ENCODE peak calls at places on chromosomes 2 and 18, in five cellular contexts. One of them, this sample, is unnamed.

GRCh38 chr2:208466133-208466919 is 59.7 kb downstream of the PTH2R start:
- DNase-seq in H1: peak; percentile 57
- DNase-seq in colonic mucosa: peak; percentile 39
- DNase-seq in MM.1S: peak; percentile 70
- DNase-seq in IMR-90: peak; percentile 0
- DNase-seq in this sample: peak; percentile 68

GRCh38 chr2:30975156-30975555 is 163.1 kb downstream of the GALNT14 start:
- DNase-seq in H1: no peak
- DNase-seq in colonic mucosa: no peak
- DNase-seq in MM.1S: no peak
- DNase-seq in IMR-90: no peak
- DNase-seq in this sample: no peak

GRCh38 chr2:159035790-159036411 is 67.5 kb downstream of the TANC1 start:
- DNase-seq in H1: no peak
- DNase-seq in colonic mucosa: peak; percentile 65
- DNase-seq in MM.1S: peak; percentile 49
- DNase-seq in IMR-90: peak; percentile 68
- DNase-seq in this sample: peak; percentile 93

GRCh38 chr2:179461367-179461886 is 196.8 kb upstream of the SESTD1 start:
- DNase-seq in H1: no peak
- DNase-seq in colonic mucosa: no peak
- DNase-seq in MM.1S: no peak
- DNase-seq in IMR-90: no peak
- DNase-seq in this sample: peak; percentile 3

GRCh38 chr2:102258386-102259074 is 52.8 kb upstream of the IL1RL1 start:
- DNase-seq in H1: no peak
- DNase-seq in colonic mucosa: no peak
- DNase-seq in MM.1S: no peak
- DNase-seq in IMR-90: peak; percentile 97
- DNase-seq in this sample: peak; percentile 85

GRCh38 chr18:10739152-10739551 is 213.3 kb downstream of the NAPG start:
- DNase-seq in H1: no peak
- DNase-seq in colonic mucosa: no peak
- DNase-seq in MM.1S: no peak
- DNase-seq in IMR-90: peak; percentile 6
- DNase-seq in this sample: peak; percentile 53

GRCh38 chr2:217993817-217994459 is 8.9 kb downstream of the TNS1 start:
- DNase-seq in H1: peak; percentile 93
- DNase-seq in colonic mucosa: peak; percentile 52
- DNase-seq in MM.1S: peak; percentile 27
- DNase-seq in IMR-90: peak; percentile 45
- DNase-seq in this sample: peak; percentile 35

GRCh38 chr2:159613515-159614336 is 2.6 kb downstream of the BAZ2B start:
- DNase-seq in H1: no peak
- DNase-seq in colonic mucosa: no peak
- DNase-seq in MM.1S: peak; percentile 35
- DNase-seq in IMR-90: peak; percentile 53
- DNase-seq in this sample: peak; percentile 32

GRCh38 chr2:46448656-46449055 is 30.7 kb upstream of the TMEM247 start:
- DNase-seq in H1: no peak
- DNase-seq in colonic mucosa: no peak
- DNase-seq in MM.1S: no peak
- DNase-seq in IMR-90: no peak
- DNase-seq in this sample: peak; percentile 12
- H3K9ac ChIP-seq in H1: no peak overlapping the region
- H3K9ac ChIP-seq in colonic mucosa: no peak overlapping the region
- H3K9ac ChIP-seq in MM.1S: no peak overlapping the region
- H3K9ac ChIP-seq in IMR-90: no peak overlapping the region
- H3K9ac ChIP-seq in this sample: no peak overlapping the region

DNA sequence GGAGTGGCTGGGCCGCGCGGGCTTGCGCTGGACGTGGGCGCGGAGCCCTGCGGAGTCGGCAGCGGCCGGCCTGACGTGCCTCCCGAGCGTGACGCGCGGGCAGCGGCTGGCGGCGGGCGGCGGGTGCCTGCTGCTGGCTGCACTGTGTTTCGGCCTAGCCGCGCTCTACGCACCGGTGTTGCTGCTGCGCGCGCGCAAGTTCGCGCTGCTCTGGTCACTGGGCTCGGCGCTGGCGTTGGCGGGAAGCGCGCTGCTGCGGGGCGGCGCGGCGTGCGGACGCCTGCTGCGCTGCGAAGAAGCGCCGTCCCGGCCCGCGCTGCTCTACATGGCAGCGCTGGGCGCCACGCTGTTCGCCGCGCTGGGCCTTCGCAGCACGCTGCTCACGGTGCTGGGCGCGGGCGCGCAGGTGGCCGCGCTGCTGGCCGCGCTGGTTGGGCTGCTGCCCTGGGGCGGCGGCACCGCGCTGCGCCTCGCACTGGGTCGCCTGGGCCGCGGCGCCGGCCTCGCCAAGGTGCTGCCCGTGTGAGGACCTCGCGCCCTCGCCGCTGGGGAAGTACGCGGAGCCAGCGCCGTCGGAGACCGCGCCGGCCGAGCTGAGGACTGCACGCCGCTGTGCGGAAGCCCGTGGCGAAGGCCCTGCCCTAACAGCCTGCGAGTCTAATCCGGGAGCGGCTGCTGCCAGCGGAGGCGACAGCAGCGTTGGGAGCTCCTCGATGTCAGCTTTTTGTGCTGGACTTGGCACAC is 526 bp downstream of the SFT2D3 start:
- DNase-seq in H1: peak; percentile 81
- DNase-seq in colonic mucosa: peak; percentile 73
- DNase-seq in MM.1S: peak; percentile 90
- DNase-seq in IMR-90: peak; percentile 66
- DNase-seq in this sample: peak; percentile 78
- TF ChIP-seq CTCF in H1: peak; percentile 24
- TF ChIP-seq CTCF in colonic mucosa: no peak
- TF ChIP-seq CTCF in MM.1S: peak; percentile 15
- TF ChIP-seq CTCF in IMR-90: peak; percentile 17
- TF ChIP-seq CTCF in this sample: no peak

GRCh38 chr2:163735692-163736432 is at the start of gene FIGN:
- DNase-seq in H1: peak; percentile 83
- DNase-seq in colonic mucosa: peak; percentile 47
- DNase-seq in MM.1S: peak; percentile 59
- DNase-seq in IMR-90: peak; percentile 82
- DNase-seq in this sample: peak; percentile 76

GRCh38 chr2:163733301-163733938 is 2.4 kb downstream of the FIGN start:
- DNase-seq in H1: no peak
- DNase-seq in colonic mucosa: no peak
- DNase-seq in MM.1S: no peak
- DNase-seq in IMR-90: peak; percentile 6
- DNase-seq in this sample: no peak

GRCh38 chr2:163734911-163735691 is 707 bp downstream of the FIGN start:
- DNase-seq in H1: no peak
- DNase-seq in colonic mucosa: no peak
- DNase-seq in MM.1S: peak; percentile 32
- DNase-seq in IMR-90: peak; percentile 11
- DNase-seq in this sample: peak; percentile 24

GRCh38 chr2:163732718-163733117 is 3.1 kb downstream of the FIGN start:
- DNase-seq in H1: no peak
- DNase-seq in colonic mucosa: no peak
- DNase-seq in MM.1S: peak; percentile 38
- DNase-seq in IMR-90: no peak
- DNase-seq in this sample: no peak

GRCh38 chr2:163734401-163734800 is 1.4 kb downstream of the FIGN start:
- DNase-seq in H1: no peak
- DNase-seq in colonic mucosa: no peak
- DNase-seq in MM.1S: no peak
- DNase-seq in IMR-90: no peak
- DNase-seq in this sample: no peak
- H3K9ac ChIP-seq in H1: no peak overlapping the region
- H3K9ac ChIP-seq in colonic mucosa: no peak overlapping the region
- H3K9ac ChIP-seq in MM.1S: no peak overlapping the region
- H3K9ac ChIP-seq in IMR-90: no peak overlapping the region
- H3K9ac ChIP-seq in this sample: no peak overlapping the region

GRCh38 chr2:10142640-10142965 is 20.1 kb downstream of the RRM2 start:
- DNase-seq in H1: no peak
- DNase-seq in colonic mucosa: no peak
- DNase-seq in MM.1S: no peak
- DNase-seq in IMR-90: no peak
- DNase-seq in this sample: no peak

GRCh38 chr2:10137053-10137843 is 14.7 kb downstream of the RRM2 start:
- DNase-seq in H1: no peak
- DNase-seq in colonic mucosa: no peak
- DNase-seq in MM.1S: no peak
- DNase-seq in IMR-90: no peak
- DNase-seq in this sample: no peak

GRCh38 chr2:10141736-10142639 is 19.4 kb downstream of the RRM2 start:
- DNase-seq in H1: peak; percentile 77
- DNase-seq in colonic mucosa: peak; percentile 37
- DNase-seq in MM.1S: no peak
- DNase-seq in IMR-90: no peak
- DNase-seq in this sample: peak; percentile 41

GRCh38 chr2:10139536-10139935 is 17.0 kb downstream of the RRM2 start:
- DNase-seq in H1: no peak
- DNase-seq in colonic mucosa: no peak
- DNase-seq in MM.1S: no peak
- DNase-seq in IMR-90: no peak
- DNase-seq in this sample: no peak

GRCh38 chr2:10140841-10141610 is 18.5 kb downstream of the RRM2 start:
- DNase-seq in H1: no peak
- DNase-seq in colonic mucosa: no peak
- DNase-seq in MM.1S: no peak
- DNase-seq in IMR-90: no peak
- DNase-seq in this sample: no peak
- TF ChIP-seq CTCF in H1: no peak
- TF ChIP-seq CTCF in colonic mucosa: no peak
- TF ChIP-seq CTCF in MM.1S: no peak
- TF ChIP-seq CTCF in IMR-90: peak; percentile 0
- TF ChIP-seq CTCF in this sample: peak; percentile 8

GRCh38 chr18:24913507-24914147 is 438.3 kb downstream of the ZNF521 start:
- DNase-seq in H1: no peak
- DNase-seq in colonic mucosa: no peak
- DNase-seq in MM.1S: no peak
- DNase-seq in IMR-90: no peak
- DNase-seq in this sample: no peak
- H3K9ac ChIP-seq in H1: no peak overlapping the region
- H3K9ac ChIP-seq in colonic mucosa: no peak overlapping the region
- H3K9ac ChIP-seq in MM.1S: no peak overlapping the region
- H3K9ac ChIP-seq in IMR-90: no peak overlapping the region
- H3K9ac ChIP-seq in this sample: no peak overlapping the region

GRCh38 chr2:35163948-35164347 is 1191.6 kb upstream of the CRIM1 start:
- DNase-seq in H1: no peak
- DNase-seq in colonic mucosa: no peak
- DNase-seq in MM.1S: no peak
- DNase-seq in IMR-90: no peak
- DNase-seq in this sample: no peak

GRCh38 chr2:35168351-35168750 is 1187.2 kb upstream of the CRIM1 start:
- DNase-seq in H1: no peak
- DNase-seq in colonic mucosa: no peak
- DNase-seq in MM.1S: peak; percentile 24
- DNase-seq in IMR-90: no peak
- DNase-seq in this sample: peak; percentile 8
- TF ChIP-seq CTCF in H1: no peak
- TF ChIP-seq CTCF in colonic mucosa: no peak
- TF ChIP-seq CTCF in MM.1S: peak; percentile 21
- TF ChIP-seq CTCF in IMR-90: no peak
- TF ChIP-seq CTCF in this sample: no peak

DNA sequence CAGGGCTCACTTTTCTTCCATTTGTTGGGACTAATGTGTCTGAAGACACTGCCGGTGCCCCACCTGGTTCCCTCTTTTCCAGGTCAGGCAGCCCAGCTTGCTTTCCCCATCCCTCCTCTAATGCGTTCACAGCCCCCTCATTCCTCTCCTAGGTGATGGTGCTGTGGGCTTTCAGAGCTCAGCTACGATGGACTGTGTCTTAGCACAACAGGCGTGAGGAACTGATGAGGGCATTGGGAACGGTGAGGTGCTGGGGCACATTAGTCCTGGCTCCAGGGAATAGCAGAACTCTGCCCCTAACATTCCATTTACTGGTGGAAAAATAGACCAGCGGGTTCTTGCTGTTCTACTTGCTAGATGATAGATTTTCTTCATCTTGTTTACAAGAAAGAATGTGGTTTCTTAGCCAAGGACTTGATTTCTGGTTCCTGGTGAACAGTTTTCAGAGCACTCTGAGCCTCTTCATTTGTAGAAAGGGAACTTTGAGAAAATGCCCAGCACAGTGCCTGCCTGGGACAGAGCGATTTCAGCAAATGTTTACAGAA is 42.4 kb downstream of the LDLRAD4 start:
- DNase-seq in H1: no peak
- DNase-seq in colonic mucosa: no peak
- DNase-seq in MM.1S: no peak
- DNase-seq in IMR-90: no peak
- DNase-seq in this sample: no peak
- H3K9ac ChIP-seq in H1: no peak overlapping the region
- H3K9ac ChIP-seq in colonic mucosa: no peak overlapping the region
- H3K9ac ChIP-seq in MM.1S: no peak overlapping the region
- H3K9ac ChIP-seq in IMR-90: no peak overlapping the region
- H3K9ac ChIP-seq in this sample: no peak overlapping the region

GRCh38 chr2:113124984-113125855 is 2.2 kb upstream of the IL1RN start:
- DNase-seq in H1: no peak
- DNase-seq in colonic mucosa: no peak
- DNase-seq in MM.1S: no peak
- DNase-seq in IMR-90: no peak
- DNase-seq in this sample: peak; percentile 56

GRCh38 chr2:113126845-113127645 is at the start of gene IL1RN:
- DNase-seq in H1: peak; percentile 23
- DNase-seq in colonic mucosa: no peak
- DNase-seq in MM.1S: no peak
- DNase-seq in IMR-90: no peak
- DNase-seq in this sample: no peak

GRCh38 chr2:113129519-113130078 is 2.2 kb downstream of the IL1RN start:
- DNase-seq in H1: peak; percentile 7
- DNase-seq in colonic mucosa: no peak
- DNase-seq in MM.1S: no peak
- DNase-seq in IMR-90: no peak
- DNase-seq in this sample: no peak

GRCh38 chr2:113127646-113128385 is 418 bp downstream of the IL1RN start:
- DNase-seq in H1: no peak
- DNase-seq in colonic mucosa: no peak
- DNase-seq in MM.1S: no peak
- DNase-seq in IMR-90: no peak
- DNase-seq in this sample: no peak

DNA sequence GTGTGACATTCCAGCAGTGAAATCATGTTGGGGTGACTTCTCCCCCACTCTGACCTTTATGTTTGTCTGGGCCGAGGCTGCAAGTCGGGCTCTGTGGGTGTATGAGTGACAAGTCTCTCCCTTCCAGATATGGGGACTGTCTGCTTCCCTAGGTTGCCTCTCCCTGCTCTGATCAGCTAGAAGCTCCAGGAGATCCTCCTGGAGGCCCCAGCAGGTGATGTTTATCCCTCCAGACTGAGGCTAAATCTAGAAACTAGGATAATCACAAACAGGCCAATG is 927 bp downstream of the IL1RN start:
- DNase-seq in H1: no peak
- DNase-seq in colonic mucosa: no peak
- DNase-seq in MM.1S: no peak
- DNase-seq in IMR-90: no peak
- DNase-seq in this sample: no peak
- TF ChIP-seq CTCF in H1: no peak
- TF ChIP-seq CTCF in colonic mucosa: no peak
- TF ChIP-seq CTCF in MM.1S: no peak
- TF ChIP-seq CTCF in IMR-90: no peak
- TF ChIP-seq CTCF in this sample: no peak